ENCODE peak calls at places on chromosomes 11 and 22, in five cellular contexts. I is MM.1S, E is astrocyte of the spinal cord, S is AG04449, G is endodermal cell. Z is an unnamed sample.

GRCh38 chr11:35380603-35381002 is 38.8 kb downstream of the SLC1A2 start:
- DNase-seq in S (no peak), E (no peak), G (no peak), I (no peak), Z (no peak)

GRCh38 chr11:2665747-2666710 is 33.8 kb downstream of the KCNQ1OT1 start:
- DNase-seq in I (no peak), E (no peak), G (peak), S (no peak), Z (no peak)

GRCh38 chr11:12762696-12763324 is 88.6 kb downstream of the TEAD1 start:
- DNase-seq in I (no peak), G (no peak), S (no peak), E (no peak), Z (no peak)

GRCh38 chr11:119651802-119652584 is 77.0 kb downstream of the NECTIN1 start:
- DNase-seq in G (peak), E (no peak), I (no peak), S (no peak), Z (no peak)

GRCh38 chr11:27663294-27663693 is 37.0 kb downstream of the BDNF start:
- DNase-seq in E (no peak), I (no peak), G (no peak), S (no peak), Z (no peak)

GRCh38 chr11:45534132-45534531 is 131.3 kb downstream of the CHST1 start:
- DNase-seq in S (no peak), I (no peak), G (no peak), E (no peak), Z (no peak)

GRCh38 chr11:8241373-8242112 is 22.1 kb downstream of the LMO1 start:
- DNase-seq in I (no peak), G (no peak), E (no peak), S (no peak), Z (no peak)

GRCh38 chr11:6397636-6398035 is 7.4 kb downstream of the SMPD1 start:
- DNase-seq in S (no peak), E (no peak), I (no peak), G (no peak), Z (no peak)

GRCh38 chr11:93736129-93736528 is 5.2 kb downstream of the TAF1D start:
- DNase-seq in G (no peak), S (no peak), E (no peak), I (no peak), Z (no peak)

GRCh38 chr22:48821346-48822186 is 1006.1 kb downstream of the BRD1 start:
- DNase-seq in G (no peak), I (no peak), E (no peak), S (no peak), Z (no peak)

GRCh38 chr22:29093501-29093921 is 20.7 kb downstream of the KREMEN1 start:
- DNase-seq in E (peak), S (peak), I (no peak), G (no peak), Z (no peak)

GRCh38 chr22:47784367-47784983 is 1022.0 kb downstream of the TBC1D22A start:
- DNase-seq in G (peak), I (no peak), S (no peak), E (no peak), Z (no peak)

GRCh38 chr11:14372011-14372410 is 13.0 kb upstream of the RRAS2 start:
- DNase-seq in G (peak), I (no peak), S (no peak), E (no peak), Z (no peak)

GRCh38 chr11:13098067-13098466 is 89.0 kb downstream of the RASSF10 start:
- DNase-seq in S (no peak), E (no peak), G (no peak), I (no peak), Z (no peak)

GRCh38 chr11:131810511-131810910 is 440.1 kb downstream of the NTM start:
- DNase-seq in S (no peak), E (no peak), G (no peak), I (no peak), Z (no peak)

GRCh38 chr11:34719303-34719848 is 98.5 kb downstream of the EHF start:
- DNase-seq in G (no peak), S (no peak), E (no peak), I (no peak), Z (no peak)

GRCh38 chr11:86484164-86484794 is 109.6 kb downstream of the CCDC81 start:
- DNase-seq in S (peak), G (no peak), E (peak), I (no peak), Z (peak)

GRCh38 chr22:18023509-18024275 is 669 bp downstream of the MICAL3 start:
- DNase-seq in I (peak), S (no peak), E (peak), G (peak), Z (peak)

GRCh38 chr11:107830915-107831540 is 27.6 kb downstream of the SLC35F2 start:
- DNase-seq in G (no peak), I (no peak), S (no peak), E (no peak), Z (no peak)

GRCh38 chr11:32790916-32791315 is 3.5 kb downstream of the CCDC73 start:
- DNase-seq in S (no peak), I (no peak), E (no peak), G (no peak), Z (no peak)

GRCh38 chr11:108672113-108672512 is 7.2 kb downstream of the DDX10 start:
- DNase-seq in G (no peak), E (peak), S (no peak), I (no peak), Z (no peak)

DNA sequence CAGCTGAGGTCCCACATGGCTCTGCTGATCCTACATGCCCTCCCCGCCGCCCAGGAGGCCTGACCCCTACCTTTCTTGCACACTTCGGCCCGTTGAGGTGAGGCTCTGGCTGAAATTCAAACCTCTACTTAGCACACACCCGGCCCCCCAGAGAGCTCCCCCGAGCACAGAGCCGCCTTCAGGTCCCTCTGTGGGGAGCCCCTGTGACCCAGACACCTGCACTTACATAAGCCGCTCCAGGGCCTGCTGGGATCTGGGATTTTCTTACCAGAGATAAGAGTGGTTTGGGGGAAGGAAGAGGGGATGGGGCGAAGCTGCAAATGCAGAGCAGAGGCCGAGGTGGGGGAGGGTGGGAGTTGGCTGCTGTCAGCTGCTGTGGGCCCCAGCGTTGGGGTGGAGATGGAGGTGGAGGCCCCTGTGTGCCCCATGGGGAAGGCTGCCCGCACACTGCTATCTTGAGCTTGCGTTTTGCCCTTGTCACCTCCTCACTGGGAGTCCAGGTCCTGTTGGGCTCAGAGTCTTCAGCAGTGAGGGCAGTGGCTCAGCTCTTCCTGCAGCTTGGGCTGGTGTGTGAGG is 30.6 kb downstream of the CAPN1 start:
- DNase-seq in E (no peak), S (no peak), I (no peak), G (peak), Z (no peak)
- H3K4me3 ChIP-seq in E (no peak), S (no peak), I (no peak), G (no peak), Z (no peak)

GRCh38 chr11:113311536-113311935 is 2.8 kb upstream of the TTC12 start:
- DNase-seq in E (no peak), I (no peak), S (no peak), G (no peak), Z (no peak)

GRCh38 chr11:113308601-113309000 is 5.8 kb upstream of the TTC12 start:
- DNase-seq in G (no peak), S (no peak), E (no peak), I (no peak), Z (no peak)

GRCh38 chr11:113304916-113305315 is 9.5 kb upstream of the TTC12 start:
- DNase-seq in E (no peak), G (no peak), I (no peak), S (no peak), Z (no peak)

GRCh38 chr11:113305440-113306336 is 8.7 kb upstream of the TTC12 start:
- DNase-seq in E (peak), I (peak), S (no peak), G (peak), Z (peak)
- TF ChIP-seq CTCF in E (peak), I (peak), S (peak), G (peak), Z (peak)

DNA sequence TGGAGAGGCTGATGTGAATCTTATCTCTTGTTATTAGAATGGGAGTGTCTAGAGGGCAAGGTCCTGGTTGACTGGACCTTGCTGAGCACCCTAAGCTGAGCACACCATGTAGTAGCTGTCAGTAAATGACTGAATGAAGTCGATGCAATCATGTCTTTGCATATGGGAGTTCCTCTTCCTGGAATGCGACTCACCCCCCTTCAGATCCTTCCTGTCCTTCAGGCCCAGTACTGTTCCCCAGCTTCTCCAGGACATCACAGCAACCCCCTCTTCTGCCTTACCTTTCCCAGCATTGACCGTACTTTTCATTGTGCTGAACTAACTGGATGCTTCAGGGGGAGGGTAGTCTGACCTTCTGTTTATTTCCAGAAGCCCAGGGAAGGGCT is 5.7 kb downstream of the RHOG start:
- DNase-seq in E (no peak), G (no peak), I (no peak), S (no peak), Z (no peak)
- H3K4me3 ChIP-seq in E (no peak), G (no peak), I (no peak), S (no peak), Z (no peak)

GRCh38 chr22:37850801-37851200 is 1.6 kb downstream of the EIF3L start:
- DNase-seq in G (no peak), E (no peak), S (no peak), I (no peak), Z (no peak)
- TF ChIP-seq CTCF in G (no peak), E (no peak), S (no peak), I (no peak), Z (no peak)

Z was measured in AG09309.